ENCODE peak calls at places on chromosome 14, in eight cellular contexts. C, S, O, B, M, L, J and T are unnamed samples.

GRCh38 chr14:88551094-88551870 is 3.5 kb downstream of the PTPN21 start:
- DNase-seq in C (peak; percentile 91), S (peak; percentile 90), O (peak; percentile 88), B (peak; percentile 85), M (no peak), L (peak; percentile 86), J (no peak), T (peak; percentile 93)

GRCh38 chr14:20614038-20614840 is 23.1 kb upstream of the RNASE12 start:
- DNase-seq in C (peak; percentile 39), S (no peak), O (no peak), B (no peak), M (no peak), L (no peak), J (peak; percentile 58), T (peak; percentile 22)

GRCh38 chr14:99318091-99318958 is 46.3 kb upstream of the BCL11B start:
- DNase-seq in C (peak; percentile 74), S (no peak), O (no peak), B (no peak), M (no peak), L (no peak), J (no peak), T (no peak)

GRCh38 chr14:68426661-68427549 is 366.0 kb downstream of the ZFP36L1 start:
- DNase-seq in C (no peak), S (no peak), O (no peak), B (no peak), M (no peak), L (no peak), J (no peak), T (no peak)

GRCh38 chr14:63632932-63633514 is 8.6 kb downstream of the WDR89 start:
- DNase-seq in C (no peak), S (no peak), O (no peak), B (no peak), M (no peak), L (no peak), J (no peak), T (peak; percentile 74)

GRCh38 chr14:92382677-92383076 is 59.7 kb downstream of the SLC24A4 start:
- DNase-seq in C (no peak), S (no peak), O (no peak), B (no peak), M (no peak), L (no peak), J (no peak), T (peak; percentile 6)

GRCh38 chr14:61420326-61420725 is 98.9 kb downstream of the PRKCH start:
- DNase-seq in C (no peak), S (no peak), O (no peak), B (no peak), M (no peak), L (no peak), J (peak; percentile 65), T (peak; percentile 34)

GRCh38 chr14:93747102-93747501 is 41.2 kb downstream of the PRIMA1 start:
- DNase-seq in C (no peak), S (peak; percentile 43), O (no peak), B (no peak), M (no peak), L (no peak), J (no peak), T (no peak)

GRCh38 chr14:63652406-63652805 is 10.7 kb upstream of the WDR89 start:
- DNase-seq in C (no peak), S (no peak), O (no peak), B (no peak), M (no peak), L (no peak), J (no peak), T (no peak)

GRCh38 chr14:100827751-100828447 is 2.0 kb downstream of the MEG3 start:
- DNase-seq in C (no peak), S (no peak), O (no peak), B (no peak), M (no peak), L (no peak), J (no peak), T (peak; percentile 85)
- H3K4me3 ChIP-seq in C (no peak overlapping the region), S (peak overlapping the region; percentile 46), O (peak overlapping the region; percentile 40), B (peak overlapping the region; percentile 37), M (peak overlapping the region; percentile 41), L (no peak overlapping the region), J (no peak overlapping the region), T (peak overlapping the region; percentile 80)

DNA sequence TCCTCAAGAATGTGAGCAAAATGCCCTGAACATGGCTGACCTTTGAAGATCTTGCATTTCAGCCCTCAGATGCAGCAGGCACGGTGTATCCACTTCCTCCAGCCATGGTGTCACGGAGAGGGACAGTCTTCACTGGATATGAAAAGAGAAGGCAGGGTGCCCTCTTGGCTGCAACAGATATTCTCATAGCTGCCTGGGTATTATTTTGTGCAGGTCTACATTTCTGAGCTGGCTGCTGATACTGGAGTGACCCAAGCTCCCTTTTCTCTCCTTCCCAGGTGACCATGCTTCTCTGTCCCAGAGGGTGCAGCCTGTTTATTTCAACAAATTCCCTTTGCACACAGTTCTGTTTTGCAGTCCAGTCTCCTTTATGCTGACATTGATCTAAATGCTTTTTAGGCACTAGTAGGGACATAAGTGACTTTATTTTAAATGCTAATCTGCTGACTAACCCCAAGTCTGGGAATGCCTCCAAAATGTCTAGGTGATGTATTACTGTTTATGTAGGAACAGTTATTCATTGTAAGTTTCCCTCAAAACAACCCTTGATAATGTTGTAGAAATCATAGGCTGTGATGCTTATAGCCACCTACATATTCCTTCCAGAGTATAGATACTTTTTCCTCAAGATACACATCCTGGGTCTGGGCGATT is 17.4 kb upstream of the PYGL start:
- DNase-seq in C (no peak), S (no peak), O (no peak), B (no peak), M (no peak), L (no peak), J (no peak), T (peak; percentile 70)
- H3K4me3 ChIP-seq in C (no peak overlapping the region), S (no peak overlapping the region), O (no peak overlapping the region), B (no peak overlapping the region), M (no peak overlapping the region), L (no peak overlapping the region), J (no peak overlapping the region), T (peak overlapping the region; percentile 69)

DNA sequence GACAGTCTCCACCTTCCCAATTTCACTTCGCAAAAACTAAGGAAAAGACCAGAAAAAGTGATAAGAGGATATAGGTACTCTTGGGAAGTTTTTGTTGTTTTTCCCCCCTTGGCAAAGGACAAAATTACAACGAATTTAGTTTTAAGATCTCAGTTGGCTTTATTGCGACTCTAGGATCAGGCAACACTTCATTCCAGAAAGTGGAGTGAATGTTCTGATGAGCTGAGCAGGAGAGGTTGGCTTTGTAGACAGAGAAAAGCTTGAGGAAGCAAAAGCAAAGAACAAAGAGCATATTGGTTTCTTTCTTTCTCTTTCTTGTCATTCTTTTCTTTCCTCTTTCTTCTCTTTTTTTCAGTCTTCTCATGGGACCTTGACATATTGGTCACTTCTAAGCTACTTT is 640 bp upstream of the ZFYVE1 start:
- DNase-seq in C (no peak), S (no peak), O (no peak), B (no peak), M (no peak), L (no peak), J (no peak), T (no peak)
- H3K4me3 ChIP-seq in C (peak overlapping the region; percentile 66), S (peak overlapping the region; percentile 83), O (peak overlapping the region; percentile 73), B (peak overlapping the region; percentile 77), M (peak overlapping the region; percentile 81), L (no peak overlapping the region), J (peak overlapping the region; percentile 40), T (peak overlapping the region; percentile 97)

GRCh38 chr14:34425095-34425851 is 36.8 kb downstream of the SPTSSA start:
- DNase-seq in C (peak; percentile 55), S (no peak), O (no peak), B (no peak), M (no peak), L (no peak), J (no peak), T (no peak)

GRCh38 chr14:34420547-34421150 is 41.4 kb downstream of the SPTSSA start:
- DNase-seq in C (no peak), S (no peak), O (no peak), B (no peak), M (no peak), L (no peak), J (no peak), T (no peak)

GRCh38 chr14:34426313-34427295 is 35.4 kb downstream of the SPTSSA start:
- DNase-seq in C (peak; percentile 77), S (no peak), O (no peak), B (peak; percentile 85), M (no peak), L (no peak), J (no peak), T (no peak)

GRCh38 chr14:34423445-34423844 is 38.6 kb downstream of the SPTSSA start:
- DNase-seq in C (no peak), S (no peak), O (no peak), B (no peak), M (no peak), L (no peak), J (no peak), T (no peak)

GRCh38 chr14:34424488-34424887 is 37.6 kb downstream of the SPTSSA start:
- DNase-seq in C (no peak), S (no peak), O (no peak), B (no peak), M (no peak), L (no peak), J (no peak), T (no peak)
- H3K4me3 ChIP-seq in C (no peak overlapping the region), S (no peak overlapping the region), O (no peak overlapping the region), B (no peak overlapping the region), M (no peak overlapping the region), L (no peak overlapping the region), J (no peak overlapping the region), T (no peak overlapping the region)

DNA sequence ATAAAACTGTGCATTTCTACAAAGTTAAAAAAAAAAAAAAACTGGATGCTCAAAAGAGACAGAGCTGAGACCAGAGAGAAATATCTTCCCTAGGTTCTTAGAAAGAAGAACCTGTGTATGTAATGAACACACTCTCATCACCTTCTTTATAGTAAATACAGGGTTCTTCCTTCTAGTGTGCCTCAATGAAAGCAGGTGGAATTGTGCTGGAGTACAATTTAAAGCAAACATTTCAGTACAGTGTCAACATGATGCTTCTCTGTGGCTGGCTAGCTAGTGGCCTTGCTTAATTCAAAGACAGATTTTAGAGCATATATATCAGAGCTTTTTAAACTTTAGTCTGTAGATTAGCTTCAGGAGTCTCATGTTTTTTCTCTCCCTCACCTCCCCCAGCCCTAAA is 249.8 kb upstream of the ARHGAP5 start:
- DNase-seq in C (no peak), S (no peak), O (no peak), B (no peak), M (no peak), L (no peak), J (no peak), T (no peak)
- H3K4me3 ChIP-seq in C (no peak overlapping the region), S (no peak overlapping the region), O (no peak overlapping the region), B (no peak overlapping the region), M (no peak overlapping the region), L (no peak overlapping the region), J (no peak overlapping the region), T (no peak overlapping the region)

DNA sequence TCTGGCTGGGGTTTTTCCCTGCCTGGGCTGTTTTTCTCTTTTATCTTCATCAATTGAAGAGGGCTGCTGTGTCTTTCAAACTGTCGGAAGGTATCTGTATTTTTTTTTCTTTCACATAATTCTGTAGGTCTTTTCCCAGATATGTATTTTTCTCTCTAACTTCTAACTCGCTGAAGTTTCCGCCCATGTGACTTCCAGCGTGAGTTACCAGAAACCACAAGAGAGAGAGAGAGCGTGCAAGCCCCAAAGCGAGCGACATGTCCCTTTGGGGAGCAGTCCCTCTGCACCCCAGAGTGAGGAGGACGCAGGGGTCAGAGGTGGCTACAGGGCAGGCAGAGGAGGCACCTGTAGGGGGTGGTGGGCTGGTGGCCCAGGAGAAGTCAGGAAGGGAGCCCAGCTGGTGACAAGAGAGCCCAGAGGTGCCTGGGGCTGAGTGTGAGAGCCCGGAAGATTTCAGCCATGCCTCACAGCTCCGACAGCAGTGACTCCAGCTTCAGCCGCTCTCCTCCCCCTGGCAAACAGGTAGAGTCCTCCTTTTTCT is at the start of gene BATF:
- DNase-seq in C (peak; percentile 56), S (no peak), O (no peak), B (peak; percentile 58), M (no peak), L (no peak), J (peak; percentile 90), T (no peak)
- H3K4me3 ChIP-seq in C (peak within 1 kb of the TSS; percentile 30), S (peak within 1 kb of the TSS; percentile 44), O (peak within 1 kb of the TSS; percentile 30), B (peak within 1 kb of the TSS; percentile 44), M (peak within 1 kb of the TSS; percentile 43), L (no peak within 1 kb of the TSS), J (peak within 1 kb of the TSS; percentile 90), T (no peak within 1 kb of the TSS)